ENCODE peak calls at places on chromosomes 3 and 15, in eight cellular contexts. I is nucleus accumbens; H is DMS 273 treated with DMSO at 0.1 percent for 48 hours; Q is H7; Y is hepatocyte; S is activated CD8-positive, alpha-beta memory T cell treated with anti-CD3 and anti-CD28 coated beads for 48 hours; A is psoas muscle; R is NCI-H510A treated with DMSO at 0.1 percent for 48 hours. P is an unnamed sample.

GRCh38 chr3:142861926-142862325 is 27.0 kb downstream of the PCOLCE2 start:
- DNase-seq in I (no peak), H (no peak), Q (no peak), Y (no peak), S (no peak), A (no peak), R (no peak), P (no peak)

GRCh38 chr15:93307513-93307912 is 218.5 kb upstream of the RGMA start:
- DNase-seq in I (no peak), H (no peak), Q (peak), Y (no peak), S (no peak), A (no peak), R (no peak), P (no peak)

GRCh38 chr3:13528217-13528801 is 20.6 kb upstream of the FBLN2 start:
- DNase-seq in I (no peak), H (peak), Q (peak), Y (peak), S (no peak), A (peak), R (peak), P (peak)

GRCh38 chr3:134956395-134956794 is 161.3 kb downstream of the EPHB1 start:
- DNase-seq in I (no peak), H (no peak), Q (no peak), Y (no peak), S (no peak), A (no peak), R (no peak), P (no peak)

GRCh38 chr3:112002458-112002971 is 3.8 kb downstream of the TAGLN3 start:
- DNase-seq in I (peak), H (no peak), Q (no peak), Y (no peak), S (peak), A (no peak), R (no peak), P (no peak)

GRCh38 chr15:63122002-63122893 is 587 bp downstream of the LACTB start:
- DNase-seq in I (peak), H (peak), Q (peak), Y (peak), S (peak), A (peak), R (peak), P (peak)

GRCh38 chr15:72231066-72231846 is at the start of gene PKM:
- DNase-seq in I (peak), H (peak), Q (peak), Y (peak), S (peak), A (peak), R (peak), P (peak)

GRCh38 chr15:75352186-75352585 is 5.3 kb downstream of the NEIL1 start:
- DNase-seq in I (no peak), H (no peak), Q (no peak), Y (no peak), S (no peak), A (no peak), R (no peak), P (no peak)

GRCh38 chr3:135503429-135504083 is 462.0 kb upstream of the PPP2R3A start:
- DNase-seq in I (peak), H (peak), Q (peak), Y (peak), S (no peak), A (peak), R (peak), P (peak)

GRCh38 chr3:53102601-53103147 is 27.6 kb downstream of the RFT1 start:
- DNase-seq in I (no peak), H (no peak), Q (no peak), Y (no peak), S (no peak), A (no peak), R (no peak), P (no peak)

GRCh38 chr15:83582386-83582785 is 71.5 kb upstream of the ADAMTSL3 start:
- DNase-seq in I (no peak), H (no peak), Q (no peak), Y (no peak), S (no peak), A (no peak), R (no peak), P (no peak)

GRCh38 chr3:46934067-46934466 is 42.5 kb downstream of the CCDC12 start:
- DNase-seq in I (no peak), H (no peak), Q (no peak), Y (no peak), S (no peak), A (peak), R (no peak), P (peak)

GRCh38 chr3:20574746-20575145 is 388.7 kb upstream of the SGO1 start:
- DNase-seq in I (no peak), H (no peak), Q (no peak), Y (no peak), S (no peak), A (no peak), R (no peak), P (no peak)

GRCh38 chr3:185824051-185824466 is 783 bp downstream of the IGF2BP2 start:
- DNase-seq in I (no peak), H (no peak), Q (peak), Y (no peak), S (no peak), A (no peak), R (peak), P (no peak)

GRCh38 chr15:30038667-30039523 is 43.9 kb upstream of the GOLGA8J start:
- DNase-seq in I (no peak), H (no peak), Q (no peak), Y (no peak), S (no peak), A (no peak), R (peak), P (no peak)

GRCh38 chr3:184822654-184823053 is 10.7 kb downstream of the VPS8 start:
- DNase-seq in I (no peak), H (no peak), Q (no peak), Y (no peak), S (no peak), A (no peak), R (no peak), P (no peak)

GRCh38 chr3:187662848-187663407 is 7.3 kb downstream of the SST start:
- DNase-seq in I (no peak), H (no peak), Q (no peak), Y (no peak), S (no peak), A (no peak), R (no peak), P (no peak)

GRCh38 chr3:187098925-187099512 is 40.3 kb downstream of the RPL39L start:
- DNase-seq in I (no peak), H (no peak), Q (no peak), Y (no peak), S (no peak), A (no peak), R (no peak), P (no peak)

P was measured in NCI-H1092 treated with DMSO at 0.1 percent for 48 hours.